ENCODE peak calls at places on chromosomes 3 and 15, in five cellular contexts. T, O, Y, J and K are unnamed samples.
A peak's percentile ranks its signal among the peaks of the same experiment; 100 is the strongest.

GRCh38 chr3:67737911-67738865 is 83.8 kb upstream of the SUCLG2 start:
- DNase-seq in T (no peak), O (no peak), Y (no peak), J (no peak), K (no peak)

GRCh38 chr3:129003578-129004112 is 2.5 kb downstream of the EFCC1 start:
- DNase-seq in T (no peak), O (no peak), Y (no peak), J (peak; percentile 54), K (peak; percentile 76)

GRCh38 chr3:50133283-50133615 is 21.9 kb upstream of the SEMA3F start:
- DNase-seq in T (no peak), O (no peak), Y (no peak), J (no peak), K (no peak)

GRCh38 chr3:107710851-107711250 is 188.1 kb downstream of the BBX start:
- DNase-seq in T (no peak), O (no peak), Y (no peak), J (no peak), K (peak; percentile 32)

GRCh38 chr3:15576475-15576874 is 24.9 kb downstream of the HACL1 start:
- DNase-seq in T (no peak), O (no peak), Y (no peak), J (no peak), K (no peak)

GRCh38 chr15:80856400-80856799 is 77.2 kb downstream of the CEMIP start:
- DNase-seq in T (no peak), O (no peak), Y (no peak), J (no peak), K (no peak)

GRCh38 chr3:127431066-127431465 is 143.2 kb upstream of the PRR20G start:
- DNase-seq in T (no peak), O (no peak), Y (no peak), J (no peak), K (peak; percentile 49)

GRCh38 chr15:91311986-91312385 is 211.9 kb downstream of the SV2B start:
- DNase-seq in T (no peak), O (no peak), Y (no peak), J (no peak), K (no peak)

GRCh38 chr3:69746119-69746518 is 6.9 kb downstream of the MITF start:
- DNase-seq in T (no peak), O (no peak), Y (no peak), J (no peak), K (no peak)

GRCh38 chr15:50463423-50464358 is 39.5 kb downstream of the USP8 start:
- DNase-seq in T (no peak), O (peak; percentile 34), Y (no peak), J (no peak), K (no peak)

GRCh38 chr15:70316059-70316600 is 218.4 kb upstream of the TLE3 start:
- DNase-seq in T (no peak), O (no peak), Y (no peak), J (no peak), K (no peak)

GRCh38 chr15:36653851-36654250 is 74.4 kb downstream of the CDIN1 start:
- DNase-seq in T (no peak), O (no peak), Y (no peak), J (no peak), K (no peak)

GRCh38 chr3:178231645-178232044 is 304.6 kb upstream of the KCNMB2 start:
- DNase-seq in T (no peak), O (no peak), Y (no peak), J (no peak), K (no peak)

GRCh38 chr15:63041982-63042878 is at the start of gene TPM1:
- DNase-seq in T (peak; percentile 95), O (peak; percentile 79), Y (no peak), J (peak; percentile 91), K (peak; percentile 86)

GRCh38 chr3:135155228-135155627 is 360.2 kb downstream of the EPHB1 start:
- DNase-seq in T (no peak), O (no peak), Y (no peak), J (no peak), K (no peak)

GRCh38 chr15:50151468-50151867 is 30.5 kb upstream of the SLC27A2 start:
- DNase-seq in T (no peak), O (no peak), Y (no peak), J (no peak), K (no peak)

GRCh38 chr3:10283638-10284037 is 9.1 kb downstream of the GHRL start:
- DNase-seq in T (no peak), O (no peak), Y (no peak), J (no peak), K (peak; percentile 92)

GRCh38 chr3:153273767-153274443 is 111.9 kb downstream of the RAP2B start:
- DNase-seq in T (peak; percentile 75), O (no peak), Y (no peak), J (no peak), K (no peak)

GRCh38 chr15:70916531-70916930 is 23.9 kb downstream of the LRRC49 start:
- DNase-seq in T (no peak), O (no peak), Y (no peak), J (no peak), K (no peak)

GRCh38 chr15:65085990-65086679 is 9.6 kb downstream of the KBTBD13 start:
- DNase-seq in T (peak; percentile 24), O (no peak), Y (no peak), J (peak; percentile 78), K (no peak)

GRCh38 chr3:157499342-157499963 is 3.8 kb downstream of the VEPH1 start:
- DNase-seq in T (no peak), O (no peak), Y (no peak), J (peak; percentile 91), K (peak; percentile 79)

GRCh38 chr15:67559158-67559557 is 16.7 kb downstream of the MAP2K5 start:
- DNase-seq in T (no peak), O (no peak), Y (no peak), J (no peak), K (no peak)

GRCh38 chr3:38966956-38967795 is 84.6 kb downstream of the SCN11A start:
- DNase-seq in T (no peak), O (no peak), Y (no peak), J (no peak), K (no peak)

GRCh38 chr3:69095636-69096035 is 10.9 kb downstream of the ARL6IP5 start:
- DNase-seq in T (no peak), O (no peak), Y (no peak), J (no peak), K (no peak)

GRCh38 chr15:31222769-31223345 is 103.8 kb upstream of the KLF13 start:
- DNase-seq in T (no peak), O (no peak), Y (no peak), J (no peak), K (no peak)

GRCh38 chr3:184651945-184652344 is 59.9 kb downstream of the MAGEF1 start:
- DNase-seq in T (no peak), O (no peak), Y (no peak), J (no peak), K (no peak)

GRCh38 chr3:63135362-63135761 is 142.7 kb upstream of the SYNPR start:
- DNase-seq in T (no peak), O (no peak), Y (no peak), J (no peak), K (no peak)